ENCODE peak calls at places on chromosomes 4 and X, in eight cellular contexts. S is right lobe of liver, R is IMR-90, W is cardiac muscle cell, C is fibroblast of lung, J is colonic mucosa, A is K562, G is tibial nerve. M is an unnamed sample. For H3K9me3, the result is how much of the 10 kb centered on the place peaks cover.

GRCh38 chr4:163590609-163591264 is 96.2 kb downstream of the TMA16 start:
- DNase-seq in S (no peak), R (no peak), W (no peak), C (peak), J (no peak), A (no peak), G (no peak), M (no peak)

GRCh38 chrX:132648870-132649269 is 160.0 kb upstream of the MBNL3 start:
- DNase-seq in S (no peak), R (peak), W (peak), C (peak), J (no peak), A (no peak), G (no peak), M (no peak)

GRCh38 chr4:118193421-118193820 is 159.1 kb downstream of the NDST3 start:
- DNase-seq in S (no peak), R (no peak), W (no peak), C (no peak), J (no peak), A (no peak), G (no peak), M (no peak)

GRCh38 chrX:1249101-1249887 is 19.3 kb upstream of the CSF2RA start:
- DNase-seq in S (peak), R (no peak), W (peak), C (peak), J (peak), A (no peak), G (no peak), M (peak)

GRCh38 chrX:129755779-129756650 is 17.2 kb downstream of the XPNPEP2 start:
- DNase-seq in S (no peak), R (no peak), W (no peak), C (no peak), J (no peak), A (peak), G (no peak), M (no peak)

GRCh38 chr4:23686169-23686903 is 203.5 kb downstream of the PPARGC1A start:
- DNase-seq in S (no peak), R (no peak), W (no peak), C (no peak), J (no peak), A (no peak), G (no peak), M (no peak)

GRCh38 chr4:148270600-148270999 is 171.6 kb downstream of the NR3C2 start:
- DNase-seq in S (no peak), R (no peak), W (no peak), C (peak), J (no peak), A (no peak), G (no peak), M (no peak)

GRCh38 chr4:166341992-166342391 is 469.0 kb downstream of the TLL1 start:
- DNase-seq in S (no peak), R (no peak), W (no peak), C (no peak), J (no peak), A (no peak), G (no peak), M (no peak)

GRCh38 chr4:8854866-8855265 is 16.8 kb downstream of the HMX1 start:
- DNase-seq in S (no peak), R (peak), W (peak), C (peak), J (no peak), A (no peak), G (no peak), M (no peak)

GRCh38 chr4:8293131-8293975 is 23.8 kb downstream of the HTRA3 start:
- DNase-seq in S (peak), R (no peak), W (no peak), C (no peak), J (no peak), A (no peak), G (no peak), M (no peak)

GRCh38 chrX:107659768-107660167 is 31.5 kb downstream of the PRPS1 start:
- DNase-seq in S (no peak), R (peak), W (peak), C (peak), J (no peak), A (peak), G (no peak), M (no peak)

GRCh38 chrX:39848900-39849299 is 248.9 kb downstream of the BCOR start:
- DNase-seq in S (no peak), R (peak), W (peak), C (peak), J (no peak), A (no peak), G (no peak), M (no peak)

GRCh38 chrX:153703036-153703370 is 15.3 kb downstream of the SLC6A8 start:
- DNase-seq in S (no peak), R (peak), W (peak), C (peak), J (peak), A (no peak), G (no peak), M (peak)

GRCh38 chr4:120769227-120769626 is 153.3 kb downstream of the PRDM5 start:
- DNase-seq in S (no peak), R (peak), W (peak), C (peak), J (no peak), A (no peak), G (no peak), M (no peak)

GRCh38 chr4:5044341-5044740 is 6.9 kb upstream of the STK32B start:
- DNase-seq in S (no peak), R (no peak), W (no peak), C (no peak), J (no peak), A (no peak), G (no peak), M (no peak)

GRCh38 chr4:77073106-77073858 is 2.5 kb downstream of the CCNI start:
- DNase-seq in S (no peak), R (peak), W (peak), C (peak), J (no peak), A (no peak), G (no peak), M (no peak)

GRCh38 chr4:105149771-105150170 is 3.1 kb downstream of the TET2 start:
- DNase-seq in S (no peak), R (no peak), W (no peak), C (peak), J (no peak), A (no peak), G (no peak), M (no peak)
- H3K4me3 ChIP-seq in S (no peak), R (no peak), W (no peak), C (no peak), J (no peak), A (no peak), G (no peak), M (no peak)

GRCh38 chrX:62839596-62839995 is 511.5 kb downstream of the SPIN4 start:
- DNase-seq in S (no peak), R (no peak), W (no peak), C (no peak), J (no peak), A (no peak), G (no peak), M (no peak)
- H3K9me3 ChIP-seq in S (under half), R (under half), W (under half), C (under half), J (under half), A (under half), G (under half), M (under half)

GRCh38 chr4:1167244-1167949 is 5.0 kb downstream of the SPON2 start:
- DNase-seq in S (peak), R (peak), W (peak), C (peak), J (peak), A (peak), G (peak), M (peak)
- H3K27ac ChIP-seq in S (peak), R (peak), W (no peak), C (peak), J (peak), A (peak), G (peak), M (peak)

GRCh38 chr4:48015678-48016077 is 803 bp downstream of the CNGA1 start:
- DNase-seq in S (peak), R (no peak), W (no peak), C (no peak), J (no peak), A (no peak), G (no peak), M (peak)

GRCh38 chr4:48012819-48013218 is 3.7 kb downstream of the CNGA1 start:
- DNase-seq in S (no peak), R (no peak), W (peak), C (no peak), J (no peak), A (no peak), G (no peak), M (no peak)

GRCh38 chr4:48016141-48017107 is at the start of the genes CNGA1 and NIPAL1:
- DNase-seq in S (peak), R (peak), W (peak), C (peak), J (peak), A (peak), G (peak), M (peak)

GRCh38 chr4:48017108-48017527 is 546 bp downstream of the NIPAL1 start:
- DNase-seq in S (peak), R (peak), W (peak), C (peak), J (peak), A (peak), G (no peak), M (peak)

DNA sequence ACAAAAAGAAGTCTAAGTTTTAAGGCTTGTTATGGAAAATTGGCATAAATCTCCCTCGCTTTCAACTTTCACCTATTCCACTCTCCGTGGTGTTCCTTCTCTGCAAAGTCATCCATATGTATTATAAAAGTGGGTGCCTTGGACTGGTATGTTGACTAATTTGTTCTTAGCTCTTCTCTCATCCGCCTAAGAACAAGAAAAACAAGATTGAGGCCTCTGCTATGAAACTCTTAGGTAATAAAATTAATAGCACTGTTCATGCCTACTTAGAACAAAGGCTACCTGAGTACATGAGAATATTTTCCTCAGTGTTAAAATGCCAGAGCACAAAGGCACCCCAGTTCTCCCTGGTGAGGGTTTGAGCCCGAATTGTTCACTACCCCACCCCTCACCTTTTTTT is 1.3 kb downstream of the CNGA1 start:
- DNase-seq in S (no peak), R (no peak), W (no peak), C (no peak), J (no peak), A (no peak), G (no peak), M (no peak)
- H3K4me3 ChIP-seq in S (peak), R (no peak), W (no peak), C (no peak), J (peak), A (no peak), G (no peak), M (no peak)

M was measured in stomach.